ENCODE peak calls at places on chromosomes 7 and 10, in seven cellular contexts. V is cardiac muscle cell, C is PC-9, R is prostate gland, F is lower lobe of right lung, K is IMR-90, L is BE2C. Y is an unnamed sample. For H3K4me1, the result is how much of the 10 kb centered on the place peaks cover.

GRCh38 chr10:86188326-86188725 is 178.3 kb downstream of the GRID1 start:
- DNase-seq in L (no peak), F (no peak), C (no peak), V (no peak), K (no peak), R (no peak), Y (no peak)

GRCh38 chr10:6924166-6924565 is 344.1 kb upstream of the PRKCQ start:
- DNase-seq in R (no peak), L (no peak), C (no peak), V (peak), K (peak), F (no peak), Y (no peak)

GRCh38 chr7:114432627-114433026 is 18.0 kb downstream of the FOXP2 start:
- DNase-seq in R (no peak), F (no peak), L (no peak), V (no peak), K (no peak), C (no peak), Y (no peak)

GRCh38 chr10:48209246-48209645 is 65.2 kb downstream of the FRMPD2 start:
- DNase-seq in F (no peak), V (peak), C (no peak), K (peak), R (no peak), L (no peak), Y (no peak)

GRCh38 chr10:68081916-68082315 is 6.8 kb upstream of the HERC4 start:
- DNase-seq in L (no peak), V (no peak), C (no peak), F (no peak), R (no peak), K (no peak), Y (no peak)

GRCh38 chr7:2211259-2211575 is 21.5 kb downstream of the MAD1L1 start:
- DNase-seq in V (no peak), K (no peak), C (no peak), R (no peak), L (no peak), F (peak), Y (no peak)

GRCh38 chr7:43761919-43762318 is 3.4 kb downstream of the BLVRA start:
- DNase-seq in L (no peak), F (no peak), R (no peak), K (peak), V (no peak), C (peak), Y (no peak)

GRCh38 chr7:157610671-157611295 is 274.0 kb downstream of the DNAJB6 start:
- DNase-seq in V (no peak), L (no peak), C (no peak), F (no peak), R (no peak), K (no peak), Y (no peak)

GRCh38 chr10:101139421-101139911 is 8.4 kb downstream of the TLX1 start:
- DNase-seq in V (peak), F (no peak), L (no peak), R (no peak), K (no peak), C (no peak), Y (no peak)

GRCh38 chr7:92072708-92073107 is 61.6 kb downstream of the CYP51A1 start:
- DNase-seq in R (no peak), F (no peak), L (no peak), K (no peak), V (no peak), C (no peak), Y (no peak)

GRCh38 chr7:824664-825063 is 7.6 kb upstream of the SUN1 start:
- DNase-seq in K (no peak), R (no peak), C (no peak), F (no peak), V (no peak), L (no peak), Y (no peak)

GRCh38 chr7:15889501-15889900 is 203.0 kb upstream of the MEOX2 start:
- DNase-seq in F (no peak), K (no peak), V (peak), L (peak), C (no peak), R (no peak), Y (no peak)

GRCh38 chr10:42979730-42980467 is 97.0 kb upstream of the RET start:
- DNase-seq in R (no peak), K (no peak), C (no peak), V (no peak), F (no peak), L (peak), Y (peak)

GRCh38 chr10:60827791-60828488 is 49.7 kb downstream of the CDK1 start:
- DNase-seq in L (no peak), F (no peak), R (no peak), K (peak), V (peak), C (no peak), Y (no peak)

GRCh38 chr10:102657984-102658724 is 13.9 kb downstream of the TRIM8 start:
- DNase-seq in V (peak), C (no peak), R (peak), K (peak), F (peak), L (no peak), Y (peak)

GRCh38 chr7:100682991-100683658 is 9.6 kb downstream of the GNB2 start:
- DNase-seq in L (peak), F (peak), V (no peak), C (no peak), R (no peak), K (no peak), Y (peak)

GRCh38 chr10:869171-869570 is 62.3 kb downstream of the LARP4B start:
- DNase-seq in F (no peak), C (no peak), L (no peak), R (no peak), K (no peak), V (no peak), Y (no peak)
- H3K4me1 ChIP-seq in F (under half), C (under half), L (under half), R (under half), K (under half), V (under half), Y (under half)

GRCh38 chr7:50202052-50202555 is 102.4 kb upstream of the IKZF1 start:
- DNase-seq in R (no peak), K (no peak), V (no peak), C (no peak), F (no peak), L (no peak), Y (no peak)
- H3K4me3 ChIP-seq in R (no peak), K (no peak), V (no peak), C (no peak), F (no peak), L (no peak), Y (no peak)

GRCh38 chr7:151249034-151249731 is 689 bp upstream of the SMARCD3 start:
- DNase-seq in L (peak), K (peak), C (no peak), F (peak), V (peak), R (peak), Y (peak)
- H3K4me1 ChIP-seq in L (under half), K (under half), C (under half), F (half or more), V (half or more), R (under half), Y (under half)

GRCh38 chr10:107546239-107546638 is 381.7 kb upstream of the SORCS1 start:
- DNase-seq in F (no peak), K (peak), R (no peak), L (peak), V (peak), C (no peak), Y (no peak)

GRCh38 chr10:107544706-107545520 is 380.4 kb upstream of the SORCS1 start:
- DNase-seq in V (no peak), K (no peak), L (peak), F (no peak), R (no peak), C (no peak), Y (no peak)

GRCh38 chr10:107546986-107547385 is 382.5 kb upstream of the SORCS1 start:
- DNase-seq in V (no peak), K (no peak), F (no peak), C (no peak), L (no peak), R (no peak), Y (no peak)

GRCh38 chr10:107548301-107548700 is 383.8 kb upstream of the SORCS1 start:
- DNase-seq in F (no peak), V (no peak), C (no peak), R (no peak), L (no peak), K (no peak), Y (no peak)

GRCh38 chr10:107545717-107546116 is 381.2 kb upstream of the SORCS1 start:
- DNase-seq in F (no peak), V (no peak), C (no peak), L (peak), K (no peak), R (no peak), Y (no peak)
- H3K4me3 ChIP-seq in F (no peak), V (no peak), C (no peak), L (peak), K (no peak), R (no peak), Y (no peak)

DNA sequence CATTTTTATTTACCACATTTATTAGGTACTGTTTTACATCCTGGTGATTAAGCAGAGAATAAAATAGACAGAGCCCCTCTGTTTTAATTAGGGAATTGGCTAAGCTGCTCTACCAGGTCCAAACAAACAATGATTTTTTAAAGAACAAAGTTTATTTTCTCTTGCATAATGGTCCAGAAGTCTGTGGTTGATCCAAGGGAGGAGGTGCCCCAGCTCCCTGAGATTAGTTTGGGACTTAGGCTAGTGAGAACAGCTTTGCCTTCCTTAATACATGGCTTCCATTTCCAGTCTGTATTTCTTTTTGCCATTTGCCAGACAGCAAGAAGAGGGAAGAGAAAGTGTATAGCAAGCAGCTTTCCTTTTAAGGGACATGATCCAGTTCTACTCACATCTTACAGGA is 2.9 kb upstream of the MIOS start:
- DNase-seq in R (no peak), C (no peak), F (no peak), K (no peak), L (no peak), V (no peak), Y (no peak)
- H3K4me1 ChIP-seq in R (under half), C (half or more), F (under half), K (under half), L (under half), V (under half), Y (under half)

DNA sequence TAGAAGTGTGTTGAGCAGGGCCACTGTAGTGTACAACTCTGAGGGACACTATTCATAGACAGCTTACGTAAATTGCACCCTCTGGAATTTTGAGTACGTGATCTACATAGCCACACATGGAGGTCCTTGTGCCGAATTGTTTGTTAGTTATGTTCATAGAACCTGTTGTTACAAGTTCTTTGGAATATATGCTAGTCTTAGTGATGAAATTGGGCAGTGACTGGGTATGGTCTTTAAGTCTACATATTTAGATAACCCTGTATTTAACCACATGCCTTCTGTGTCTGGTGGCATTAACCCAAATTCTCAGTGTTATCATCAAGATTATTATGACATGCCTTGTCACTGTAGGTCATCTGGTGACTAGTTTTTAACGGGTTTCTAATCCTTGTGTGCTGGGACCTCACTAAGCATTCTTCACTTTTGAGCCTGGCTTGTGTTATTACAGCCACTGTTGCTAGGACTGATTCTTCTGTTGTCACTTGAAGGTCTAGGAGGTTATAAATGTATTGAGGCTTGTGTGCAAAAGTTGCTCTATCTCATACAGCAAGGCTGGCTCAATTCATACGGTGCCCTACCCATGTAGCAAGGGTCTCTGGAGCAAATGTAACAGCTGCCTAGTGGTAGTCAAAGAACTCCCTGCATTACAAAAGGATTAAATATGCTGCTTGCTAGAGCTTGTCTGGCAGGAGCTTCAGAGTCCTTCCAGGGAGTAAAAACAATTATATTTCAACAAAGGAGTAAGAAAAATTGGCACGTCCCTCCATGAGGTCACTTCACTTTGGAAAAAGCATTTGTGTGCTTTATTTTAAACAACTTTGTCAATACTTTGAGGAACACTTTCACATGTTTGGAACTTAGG is 65.4 kb downstream of the CDK14 start:
- DNase-seq in R (no peak), L (no peak), K (peak), C (no peak), F (no peak), V (peak), Y (no peak)
- H3K4me3 ChIP-seq in R (no peak), L (no peak), K (no peak), C (no peak), F (no peak), V (no peak), Y (no peak)